ENCODE peak calls at places on chromosomes 4 and X, in four cellular contexts. One of them, this sample, is unnamed.

GRCh38 chr4:173025131-173025530 is 143.5 kb upstream of the GALNT7 start:
- DNase-seq in pancreas: no peak
- DNase-seq in fibroblast of mammary gland: peak; percentile 77
- DNase-seq in endothelial cell: peak; percentile 31
- DNase-seq in this sample: no peak

GRCh38 chr4:24024157-24024556 is 134.3 kb upstream of the PPARGC1A start:
- DNase-seq in fibroblast of mammary gland: peak; percentile 44
- DNase-seq in endothelial cell: no peak
- DNase-seq in pancreas: no peak
- DNase-seq in this sample: no peak

GRCh38 chr4:53490965-53491622 is 100.2 kb downstream of the LNX1 start:
- DNase-seq in fibroblast of mammary gland: peak; percentile 97
- DNase-seq in endothelial cell: peak; percentile 15
- DNase-seq in pancreas: no peak
- DNase-seq in this sample: no peak

GRCh38 chrX:7926501-7926900 is 712 bp downstream of the PNPLA4 start:
- DNase-seq in fibroblast of mammary gland: peak; percentile 49
- DNase-seq in endothelial cell: no peak
- DNase-seq in pancreas: no peak
- DNase-seq in this sample: no peak

GRCh38 chrX:19684265-19684664 is 169.0 kb upstream of the MAP3K15 start:
- DNase-seq in endothelial cell: no peak
- DNase-seq in fibroblast of mammary gland: peak; percentile 33
- DNase-seq in pancreas: no peak
- DNase-seq in this sample: no peak

GRCh38 chr4:80192937-80193336 is 4.4 kb upstream of the PRDM8 start:
- DNase-seq in pancreas: no peak
- DNase-seq in fibroblast of mammary gland: peak; percentile 92
- DNase-seq in endothelial cell: no peak
- DNase-seq in this sample: no peak

GRCh38 chr4:11456441-11456840 is 27.7 kb upstream of the HS3ST1 start:
- DNase-seq in endothelial cell: no peak
- DNase-seq in fibroblast of mammary gland: no peak
- DNase-seq in pancreas: no peak
- DNase-seq in this sample: no peak

GRCh38 chr4:38162240-38162784 is 202.1 kb downstream of the PTTG2 start:
- DNase-seq in pancreas: peak; percentile 65
- DNase-seq in endothelial cell: no peak
- DNase-seq in fibroblast of mammary gland: peak; percentile 94
- DNase-seq in this sample: no peak

GRCh38 chr4:85177092-85177491 is 210.6 kb upstream of the WDFY3 start:
- DNase-seq in pancreas: no peak
- DNase-seq in fibroblast of mammary gland: no peak
- DNase-seq in endothelial cell: no peak
- DNase-seq in this sample: no peak

GRCh38 chrX:70454441-70455365 is 10.1 kb downstream of the DLG3 start:
- DNase-seq in fibroblast of mammary gland: peak; percentile 51
- DNase-seq in pancreas: peak; percentile 94
- DNase-seq in endothelial cell: peak; percentile 73
- DNase-seq in this sample: peak; percentile 75

GRCh38 chrX:14865201-14865600 is 7.7 kb downstream of the FANCB start:
- DNase-seq in endothelial cell: no peak
- DNase-seq in fibroblast of mammary gland: peak; percentile 7
- DNase-seq in pancreas: no peak
- DNase-seq in this sample: no peak

GRCh38 chr4:13665711-13666660 is 38.5 kb upstream of the BOD1L1 start:
- DNase-seq in endothelial cell: no peak
- DNase-seq in pancreas: no peak
- DNase-seq in fibroblast of mammary gland: peak; percentile 62
- DNase-seq in this sample: no peak

GRCh38 chrX:19539665-19540064 is 24.4 kb upstream of the MAP3K15 start:
- DNase-seq in endothelial cell: no peak
- DNase-seq in pancreas: no peak
- DNase-seq in fibroblast of mammary gland: no peak
- DNase-seq in this sample: no peak

GRCh38 chr4:128068927-128069326 is 7.8 kb downstream of the LARP1B start:
- DNase-seq in endothelial cell: peak; percentile 20
- DNase-seq in pancreas: no peak
- DNase-seq in fibroblast of mammary gland: peak; percentile 43
- DNase-seq in this sample: no peak

GRCh38 chr4:26372525-26373172 is 51.8 kb downstream of the RBPJ start:
- DNase-seq in pancreas: no peak
- DNase-seq in endothelial cell: no peak
- DNase-seq in fibroblast of mammary gland: peak; percentile 82
- DNase-seq in this sample: peak; percentile 42

GRCh38 chrX:153487590-153488071 is 7.1 kb upstream of the BGN start:
- DNase-seq in fibroblast of mammary gland: no peak
- DNase-seq in endothelial cell: no peak
- DNase-seq in pancreas: no peak
- DNase-seq in this sample: no peak

GRCh38 chrX:51779306-51779705 is 36.1 kb downstream of the GSPT2 start:
- DNase-seq in pancreas: no peak
- DNase-seq in endothelial cell: no peak
- DNase-seq in fibroblast of mammary gland: no peak
- DNase-seq in this sample: no peak

GRCh38 chrX:133151320-133151719 is 54.4 kb upstream of the USP26 start:
- DNase-seq in fibroblast of mammary gland: no peak
- DNase-seq in endothelial cell: no peak
- DNase-seq in pancreas: no peak
- DNase-seq in this sample: no peak

GRCh38 chr4:34328939-34329338 is 1915.4 kb downstream of the ARAP2 start:
- DNase-seq in pancreas: no peak
- DNase-seq in fibroblast of mammary gland: no peak
- DNase-seq in endothelial cell: no peak
- DNase-seq in this sample: no peak

GRCh38 chr4:3491681-3492405 is 28.7 kb downstream of the DOK7 start:
- DNase-seq in fibroblast of mammary gland: peak; percentile 52
- DNase-seq in endothelial cell: no peak
- DNase-seq in pancreas: peak; percentile 37
- DNase-seq in this sample: no peak

GRCh38 chrX:72025236-72025770 is 106.4 kb downstream of the RTL5 start:
- DNase-seq in fibroblast of mammary gland: no peak
- DNase-seq in endothelial cell: no peak
- DNase-seq in pancreas: no peak
- DNase-seq in this sample: no peak

GRCh38 chr4:33160126-33160525 is 2440.0 kb downstream of the PCDH7 start:
- DNase-seq in fibroblast of mammary gland: peak; percentile 71
- DNase-seq in endothelial cell: peak; percentile 20
- DNase-seq in pancreas: no peak
- DNase-seq in this sample: no peak

GRCh38 chr4:90951037-90951436 is 823.8 kb downstream of the CCSER1 start:
- DNase-seq in endothelial cell: no peak
- DNase-seq in fibroblast of mammary gland: peak; percentile 1
- DNase-seq in pancreas: no peak
- DNase-seq in this sample: no peak

GRCh38 chr4:23333556-23333945 is 556.3 kb downstream of the PPARGC1A start:
- DNase-seq in fibroblast of mammary gland: peak; percentile 54
- DNase-seq in endothelial cell: no peak
- DNase-seq in pancreas: no peak
- DNase-seq in this sample: no peak

GRCh38 chr4:15706646-15707362 is 3.9 kb downstream of the BST1 start:
- DNase-seq in pancreas: no peak
- DNase-seq in endothelial cell: no peak
- DNase-seq in fibroblast of mammary gland: no peak
- DNase-seq in this sample: no peak

GRCh38 chrX:17567821-17568220 is 169.5 kb upstream of the SCML1 start:
- DNase-seq in pancreas: no peak
- DNase-seq in fibroblast of mammary gland: no peak
- DNase-seq in endothelial cell: no peak
- DNase-seq in this sample: no peak

GRCh38 chrX:68462653-68463052 is 29.4 kb upstream of the OPHN1 start:
- DNase-seq in fibroblast of mammary gland: peak; percentile 62
- DNase-seq in pancreas: no peak
- DNase-seq in endothelial cell: peak; percentile 22
- DNase-seq in this sample: no peak

GRCh38 chr4:97851115-97851514 is 292.2 kb downstream of the STPG2 start:
- DNase-seq in fibroblast of mammary gland: no peak
- DNase-seq in endothelial cell: no peak
- DNase-seq in pancreas: no peak
- DNase-seq in this sample: no peak

This sample was measured in B cell.